ENCODE peak calls at places on chromosomes 1 and 21, in nine cellular contexts. O, K, T, W, N, G, F, J and D are unnamed samples.
A peak's percentile ranks its signal among the peaks of the same experiment; 100 is the strongest.

GRCh38 chr1:231241751-231242150 is 739 bp downstream of the GNPAT start:
- DNase-seq in O (no peak), K (peak; percentile 50), T (peak; percentile 44), W (no peak), N (peak; percentile 56), G (peak; percentile 61), F (no peak), J (peak; percentile 32), D (no peak)

GRCh38 chr1:183567584-183567983 is 22.7 kb downstream of the NCF2 start:
- DNase-seq in O (no peak), K (no peak), T (no peak), W (no peak), N (no peak), G (peak; percentile 92), F (no peak), J (peak; percentile 23), D (no peak)

GRCh38 chr1:160813215-160813614 is 17.2 kb downstream of the LY9 start:
- DNase-seq in O (no peak), K (no peak), T (no peak), W (peak; percentile 12), N (no peak), G (no peak), F (no peak), J (no peak), D (no peak)

GRCh38 chr1:235021321-235021720 is 107.3 kb downstream of the TOMM20 start:
- DNase-seq in O (no peak), K (no peak), T (no peak), W (no peak), N (no peak), G (no peak), F (no peak), J (no peak), D (no peak)

GRCh38 chr1:91781371-91781825 is 104.6 kb downstream of the TGFBR3 start:
- DNase-seq in O (peak; percentile 74), K (no peak), T (no peak), W (no peak), N (no peak), G (no peak), F (no peak), J (no peak), D (no peak)

GRCh38 chr1:16218014-16218673 is 5.7 kb upstream of the ARHGEF19 start:
- DNase-seq in O (no peak), K (no peak), T (no peak), W (no peak), N (no peak), G (no peak), F (no peak), J (no peak), D (no peak)

GRCh38 chr1:113998361-113998760 is 19.1 kb downstream of the OLFML3 start:
- DNase-seq in O (no peak), K (no peak), T (no peak), W (no peak), N (peak; percentile 53), G (no peak), F (no peak), J (no peak), D (no peak)

GRCh38 chr1:31739281-31739853 is 24.8 kb downstream of the ADGRB2 start:
- DNase-seq in O (no peak), K (no peak), T (peak; percentile 86), W (no peak), N (peak; percentile 26), G (peak; percentile 89), F (peak; percentile 18), J (no peak), D (no peak)

GRCh38 chr1:206713910-206714312 is 29.2 kb downstream of the MAPKAPK2 start:
- DNase-seq in O (no peak), K (no peak), T (no peak), W (no peak), N (peak; percentile 71), G (no peak), F (no peak), J (no peak), D (no peak)

GRCh38 chr1:117167402-117167801 is 43.3 kb downstream of the VTCN1 start:
- DNase-seq in O (no peak), K (no peak), T (no peak), W (no peak), N (no peak), G (no peak), F (no peak), J (no peak), D (no peak)

GRCh38 chr1:2526824-2527552 is 592 bp upstream of the PANK4 start:
- DNase-seq in O (no peak), K (no peak), T (no peak), W (no peak), N (peak; percentile 83), G (peak; percentile 59), F (no peak), J (no peak), D (peak; percentile 77)

GRCh38 chr1:3471356-3472087 is 17.1 kb downstream of the ARHGEF16 start:
- DNase-seq in O (no peak), K (no peak), T (peak; percentile 87), W (peak; percentile 82), N (peak; percentile 25), G (no peak), F (no peak), J (no peak), D (no peak)

GRCh38 chr1:160137216-160137862 is 14.1 kb upstream of the ATP1A4 start:
- DNase-seq in O (no peak), K (peak; percentile 94), T (no peak), W (no peak), N (peak; percentile 22), G (peak; percentile 14), F (no peak), J (no peak), D (no peak)

GRCh38 chr1:77010937-77011336 is 143.7 kb downstream of the ST6GALNAC5 start:
- DNase-seq in O (no peak), K (no peak), T (peak; percentile 7), W (no peak), N (peak; percentile 6), G (no peak), F (no peak), J (no peak), D (no peak)

GRCh38 chr21:22351076-22351475 is 1352.9 kb downstream of the NCAM2 start:
- DNase-seq in O (no peak), K (no peak), T (no peak), W (no peak), N (no peak), G (no peak), F (no peak), J (no peak), D (no peak)

GRCh38 chr21:46061063-46061462 is 36.8 kb upstream of the COL6A2 start:
- DNase-seq in O (no peak), K (no peak), T (no peak), W (no peak), N (no peak), G (no peak), F (no peak), J (no peak), D (no peak)

GRCh38 chr1:166605137-166605536 is 234.1 kb upstream of the POGK start:
- DNase-seq in O (no peak), K (no peak), T (no peak), W (no peak), N (no peak), G (no peak), F (no peak), J (no peak), D (no peak)

GRCh38 chr1:218878369-218878768 is 295.3 kb upstream of the LYPLAL1 start:
- DNase-seq in O (no peak), K (no peak), T (no peak), W (no peak), N (peak; percentile 73), G (no peak), F (no peak), J (no peak), D (no peak)

GRCh38 chr1:115567431-115567830 is 74.3 kb upstream of the VANGL1 start:
- DNase-seq in O (no peak), K (no peak), T (no peak), W (no peak), N (no peak), G (no peak), F (no peak), J (no peak), D (no peak)

GRCh38 chr1:227942021-227942715 is 5.6 kb downstream of the WNT9A start:
- DNase-seq in O (no peak), K (no peak), T (peak; percentile 43), W (peak; percentile 32), N (peak; percentile 63), G (no peak), F (no peak), J (no peak), D (no peak)

GRCh38 chr1:242237051-242237450 is 238.2 kb upstream of the MAP1LC3C start:
- DNase-seq in O (no peak), K (no peak), T (no peak), W (no peak), N (no peak), G (no peak), F (no peak), J (no peak), D (no peak)

GRCh38 chr1:118185083-118185899 is at the start of gene SPAG17:
- DNase-seq in O (no peak), K (no peak), T (peak; percentile 83), W (peak; percentile 56), N (peak; percentile 41), G (no peak), F (no peak), J (peak; percentile 4), D (no peak)

GRCh38 chr1:5481889-5482288 is 510.3 kb downstream of the NPHP4 start:
- DNase-seq in O (no peak), K (no peak), T (peak; percentile 81), W (peak; percentile 1), N (peak; percentile 65), G (peak; percentile 79), F (peak; percentile 33), J (no peak), D (no peak)

GRCh38 chr1:86758570-86758969 is 54.2 kb downstream of the SH3GLB1 start:
- DNase-seq in O (no peak), K (no peak), T (no peak), W (no peak), N (no peak), G (no peak), F (no peak), J (no peak), D (no peak)

GRCh38 chr1:221045842-221046831 is 166.9 kb downstream of the HLX start:
- DNase-seq in O (no peak), K (no peak), T (no peak), W (no peak), N (no peak), G (peak; percentile 62), F (no peak), J (no peak), D (peak; percentile 10)

GRCh38 chr1:205343431-205344009 is 13.2 kb downstream of the KLHDC8A start:
- DNase-seq in O (no peak), K (no peak), T (peak; percentile 72), W (no peak), N (peak; percentile 56), G (no peak), F (no peak), J (no peak), D (no peak)

GRCh38 chr1:59730302-59730701 is 84.4 kb upstream of the HOOK1 start:
- DNase-seq in O (peak; percentile 80), K (no peak), T (no peak), W (no peak), N (no peak), G (no peak), F (no peak), J (no peak), D (no peak)

GRCh38 chr21:33169360-33169759 is 60.4 kb upstream of the IFNAR2 start:
- DNase-seq in O (no peak), K (no peak), T (no peak), W (no peak), N (no peak), G (peak; percentile 64), F (no peak), J (no peak), D (peak; percentile 22)

GRCh38 chr1:165580931-165581871 is 37.4 kb downstream of the LRRC52 start:
- DNase-seq in O (no peak), K (no peak), T (no peak), W (no peak), N (no peak), G (no peak), F (no peak), J (no peak), D (no peak)

GRCh38 chr1:91555821-91556531 is 55.3 kb downstream of the CDC7 start:
- DNase-seq in O (peak; percentile 84), K (no peak), T (no peak), W (no peak), N (no peak), G (no peak), F (peak; percentile 36), J (no peak), D (no peak)

GRCh38 chr1:245589827-245590421 is 435.1 kb downstream of the KIF26B start:
- DNase-seq in O (no peak), K (peak; percentile 84), T (no peak), W (no peak), N (no peak), G (no peak), F (no peak), J (no peak), D (no peak)